ENCODE peak calls at places on chromosome 21, in six cellular contexts. E, M, X, D, I and Y are unnamed samples.

GRCh38 chr21:29416268-29416667 is 117.5 kb downstream of the BACH1 start:
- DNase-seq in E (peak), M (peak), X (no peak), D (no peak), I (peak), Y (no peak)

GRCh38 chr21:26077523-26077922 is 93.0 kb downstream of the APP start:
- DNase-seq in E (no peak), M (no peak), X (no peak), D (no peak), I (no peak), Y (no peak)

GRCh38 chr21:41141031-41141457 is 26.9 kb upstream of the BACE2 start:
- DNase-seq in E (peak), M (peak), X (peak), D (no peak), I (peak), Y (no peak)

GRCh38 chr21:39065912-39066311 is 117.3 kb downstream of the PSMG1 start:
- DNase-seq in E (no peak), M (no peak), X (no peak), D (no peak), I (no peak), Y (no peak)

GRCh38 chr21:33421713-33422393 is 18.6 kb downstream of the IFNGR2 start:
- DNase-seq in E (no peak), M (no peak), X (no peak), D (no peak), I (no peak), Y (no peak)

GRCh38 chr21:44516342-44516741 is 23.7 kb downstream of the KRTAP10-1 start:
- DNase-seq in E (no peak), M (no peak), X (no peak), D (no peak), I (no peak), Y (no peak)

GRCh38 chr21:20265704-20266368 is 732.4 kb upstream of the NCAM2 start:
- DNase-seq in E (no peak), M (no peak), X (no peak), D (no peak), I (no peak), Y (no peak)

GRCh38 chr21:29217818-29218252 is 80.9 kb upstream of the BACH1 start:
- DNase-seq in E (peak), M (peak), X (peak), D (no peak), I (peak), Y (peak)

GRCh38 chr21:33670076-33670475 is 27.8 kb downstream of the ITSN1 start:
- DNase-seq in E (peak), M (peak), X (no peak), D (no peak), I (no peak), Y (peak)

GRCh38 chr21:16535100-16535418 is 805.3 kb downstream of the USP25 start:
- DNase-seq in E (peak), M (peak), X (peak), D (peak), I (peak), Y (peak)

GRCh38 chr21:16533692-16534407 is 804.1 kb downstream of the USP25 start:
- DNase-seq in E (no peak), M (no peak), X (no peak), D (no peak), I (no peak), Y (peak)

GRCh38 chr21:16536661-16537359 is 807.0 kb downstream of the USP25 start:
- DNase-seq in E (peak), M (peak), X (peak), D (no peak), I (peak), Y (no peak)

GRCh38 chr21:16532841-16533240 is 803.1 kb downstream of the USP25 start:
- DNase-seq in E (no peak), M (peak), X (peak), D (no peak), I (peak), Y (peak)

GRCh38 chr21:16534408-16535099 is 804.8 kb downstream of the USP25 start:
- DNase-seq in E (peak), M (peak), X (peak), D (peak), I (peak), Y (peak)
- H3K4me3 ChIP-seq in E (peak), M (peak), X (peak), D (peak), I (peak), Y (peak)

DNA sequence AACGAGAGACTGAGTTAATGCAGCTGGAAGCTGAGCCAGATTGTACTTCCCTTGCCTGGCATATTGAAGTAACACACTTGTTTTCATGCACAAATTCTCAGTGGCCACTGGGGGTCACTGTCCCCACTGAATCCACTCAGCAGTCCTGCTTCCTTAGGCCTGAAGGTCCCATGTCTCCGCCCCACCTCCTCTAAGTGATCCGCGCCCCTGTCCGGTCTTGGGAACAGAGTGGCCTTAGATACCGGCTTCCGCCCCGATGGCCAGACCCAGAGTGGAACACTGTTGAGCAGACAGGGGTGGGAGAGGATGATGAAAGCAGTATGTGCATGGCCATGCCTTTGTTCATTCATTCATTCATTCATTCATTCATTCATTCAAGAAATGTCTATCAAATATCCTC is 34.8 kb downstream of the CHAF1B start:
- DNase-seq in E (peak), M (peak), X (peak), D (peak), I (peak), Y (peak)
- TF ChIP-seq CTCF in E (peak), M (peak), X (peak), D (peak), I (peak), Y (peak)

GRCh38 chr21:31343030-31343510 is 991 bp downstream of the TIAM1 start:
- DNase-seq in E (no peak), M (no peak), X (no peak), D (no peak), I (no peak), Y (no peak)
- H3K4me3 ChIP-seq in E (peak), M (peak), X (peak), D (peak), I (peak), Y (no peak)

DNA sequence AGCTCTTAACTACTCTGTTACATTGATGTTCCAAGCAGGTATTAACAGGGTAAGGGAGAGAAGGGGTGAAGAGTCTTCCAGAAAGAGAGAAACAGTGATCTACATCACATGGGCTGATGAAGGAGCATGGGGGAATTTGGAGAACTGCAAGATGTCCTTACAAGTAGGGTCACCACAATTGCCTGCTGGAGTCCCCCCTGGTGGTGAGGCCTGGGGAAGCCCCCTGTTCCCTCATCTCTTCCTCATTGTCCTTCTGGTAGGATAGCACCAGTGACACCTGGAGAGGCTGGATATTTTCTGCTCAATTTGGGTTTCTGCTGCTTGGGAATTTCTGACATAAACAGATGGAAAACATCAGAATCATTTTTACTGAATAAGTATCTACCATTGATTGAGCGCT is 126.6 kb downstream of the RUNX1 start:
- DNase-seq in E (no peak), M (no peak), X (no peak), D (no peak), I (no peak), Y (no peak)
- TF ChIP-seq CTCF in E (no peak), M (no peak), X (no peak), D (no peak), I (no peak), Y (no peak)

DNA sequence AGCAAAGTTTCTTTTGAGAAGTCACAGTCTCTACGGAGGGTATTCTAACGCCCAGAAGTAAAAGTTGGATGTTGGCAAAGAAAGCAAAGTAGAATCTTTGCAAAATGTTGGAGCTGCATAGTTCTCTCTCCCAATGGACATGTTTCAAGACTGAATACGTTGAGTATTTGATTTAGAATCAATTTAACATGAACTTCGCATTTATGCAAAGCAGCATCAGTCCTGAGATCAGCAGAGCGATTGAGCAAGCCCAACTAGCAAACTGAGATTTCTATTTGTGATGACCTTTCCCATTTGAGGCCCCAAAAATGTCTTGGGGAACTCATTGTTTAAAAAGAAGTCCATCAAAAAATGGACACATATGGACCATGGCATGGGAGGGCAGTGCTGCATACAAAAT is 8.0 kb downstream of the RUNX1 start:
- DNase-seq in E (no peak), M (no peak), X (no peak), D (no peak), I (no peak), Y (no peak)
- H3K4me3 ChIP-seq in E (no peak), M (no peak), X (no peak), D (no peak), I (no peak), Y (no peak)

DNA sequence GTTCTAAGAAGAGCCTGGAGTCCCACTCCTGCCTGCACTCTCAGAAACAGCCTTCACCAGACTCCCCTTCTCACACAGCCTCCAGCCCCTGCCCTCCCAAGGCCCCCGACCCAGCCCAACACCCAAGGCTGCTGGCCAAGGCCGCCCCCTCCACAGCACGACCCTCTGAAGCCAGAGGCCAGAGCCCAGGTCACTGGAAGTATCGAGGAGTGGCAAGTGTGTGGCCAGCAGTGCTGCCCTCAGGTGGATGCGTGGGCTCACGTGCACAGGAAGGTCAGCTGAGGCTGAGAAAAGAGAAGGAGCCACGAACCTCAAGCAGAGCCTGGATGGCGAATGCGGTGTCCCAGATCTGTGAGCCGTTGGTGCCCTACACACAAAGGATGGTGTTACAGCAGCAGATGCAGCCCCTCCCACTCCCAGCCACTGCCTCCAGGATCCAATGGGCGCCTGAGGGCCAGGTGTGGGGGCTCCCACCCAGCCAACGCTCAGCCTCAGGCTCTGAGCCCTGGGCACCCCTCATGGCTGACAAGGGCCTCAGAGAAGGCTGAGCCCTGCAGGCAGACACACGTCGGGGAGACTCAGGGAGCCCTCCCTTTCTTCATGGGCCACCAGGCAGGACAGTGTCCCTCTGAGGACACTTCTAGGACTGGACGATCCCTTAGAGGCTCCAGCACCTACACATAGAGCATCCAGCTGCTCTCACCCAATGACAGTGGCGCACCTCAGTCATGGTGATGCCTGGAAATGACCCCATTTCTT is 18.0 kb downstream of the LSS start:
- DNase-seq in E (no peak), M (no peak), X (no peak), D (peak), I (no peak), Y (no peak)
- TF ChIP-seq CTCF in E (no peak), M (no peak), X (no peak), D (no peak), I (no peak), Y (no peak)